ENCODE peak calls at places on chromosome 19, in ten cellular contexts. C is cerebellar cortex, N is Peyer's patch, O is Kasumi-1, U is AG04450, P is GM13976, Q is glomerular endothelial cell, Y is lower leg skin, H is posterior cingulate gyrus, G is GM19239. W is an unnamed sample.

GRCh38 chr19:37999309-38000213 is 92.6 kb downstream of the SIPA1L3 start:
- DNase-seq in C (no peak), N (no peak), O (no peak), U (peak), P (no peak), Q (peak), Y (peak), H (no peak), G (no peak), W (no peak)

GRCh38 chr19:35154535-35155406 is at the start of gene FXYD5:
- DNase-seq in C (no peak), N (no peak), O (peak), U (peak), P (peak), Q (no peak), Y (peak), H (no peak), G (peak), W (no peak)

GRCh38 chr19:7970716-7971448 is 27.4 kb upstream of the TIMM44 start:
- DNase-seq in C (peak), N (no peak), O (peak), U (no peak), P (peak), Q (no peak), Y (no peak), H (peak), G (peak), W (no peak)

GRCh38 chr19:11345122-11345752 is 831 bp downstream of the TMEM205 start:
- DNase-seq in C (no peak), N (no peak), O (no peak), U (no peak), P (no peak), Q (no peak), Y (no peak), H (no peak), G (no peak), W (no peak)

GRCh38 chr19:53818756-53819155 is 5.4 kb downstream of the NLRP12 start:
- DNase-seq in C (no peak), N (no peak), O (no peak), U (no peak), P (no peak), Q (no peak), Y (no peak), H (peak), G (no peak), W (no peak)

GRCh38 chr19:246551-246950 is 44.7 kb downstream of the PLPP2 start:
- DNase-seq in C (no peak), N (no peak), O (no peak), U (no peak), P (no peak), Q (no peak), Y (no peak), H (peak), G (no peak), W (no peak)

GRCh38 chr19:15318241-15318691 is 14.1 kb downstream of the BRD4 start:
- DNase-seq in C (no peak), N (no peak), O (no peak), U (no peak), P (no peak), Q (no peak), Y (no peak), H (no peak), G (no peak), W (no peak)

GRCh38 chr19:6239401-6239844 is 40.4 kb downstream of the MLLT1 start:
- DNase-seq in C (no peak), N (no peak), O (no peak), U (no peak), P (no peak), Q (no peak), Y (no peak), H (no peak), G (no peak), W (no peak)

GRCh38 chr19:19599190-19599535 is 19.3 kb downstream of the PBX4 start:
- DNase-seq in C (no peak), N (no peak), O (no peak), U (no peak), P (no peak), Q (no peak), Y (no peak), H (no peak), G (no peak), W (no peak)

GRCh38 chr19:33426621-33427475 is 53.3 kb downstream of the CEBPG start:
- DNase-seq in C (peak), N (no peak), O (no peak), U (no peak), P (no peak), Q (no peak), Y (no peak), H (no peak), G (no peak), W (no peak)

GRCh38 chr19:37074111-37074510 is 4.1 kb upstream of the ZNF420 start:
- DNase-seq in C (no peak), N (no peak), O (no peak), U (no peak), P (no peak), Q (no peak), Y (no peak), H (no peak), G (no peak), W (no peak)

GRCh38 chr19:42081584-42082258 is 5.8 kb downstream of the ZNF574 start:
- DNase-seq in C (peak), N (no peak), O (peak), U (no peak), P (peak), Q (no peak), Y (no peak), H (no peak), G (peak), W (no peak)

GRCh38 chr19:53991224-53992113 is at the start of gene CACNG6:
- DNase-seq in C (no peak), N (no peak), O (no peak), U (no peak), P (peak), Q (no peak), Y (no peak), H (no peak), G (no peak), W (no peak)

GRCh38 chr19:43749152-43749551 is 5.6 kb downstream of the SMG9 start:
- DNase-seq in C (no peak), N (no peak), O (no peak), U (no peak), P (no peak), Q (no peak), Y (no peak), H (no peak), G (no peak), W (no peak)

GRCh38 chr19:38172001-38172400 is 52.0 kb downstream of the DPF1 start:
- DNase-seq in C (no peak), N (no peak), O (no peak), U (no peak), P (no peak), Q (no peak), Y (no peak), H (peak), G (no peak), W (no peak)

GRCh38 chr19:18290250-18291018 is 9.0 kb upstream of the JUND start:
- DNase-seq in C (no peak), N (no peak), O (peak), U (no peak), P (peak), Q (no peak), Y (no peak), H (no peak), G (no peak), W (no peak)

GRCh38 chr19:1657632-1658445 is 5.4 kb upstream of the TCF3 start:
- DNase-seq in C (no peak), N (no peak), O (no peak), U (no peak), P (no peak), Q (no peak), Y (no peak), H (no peak), G (no peak), W (no peak)

GRCh38 chr19:10450191-10450852 is 30.0 kb downstream of the PDE4A start:
- DNase-seq in C (no peak), N (no peak), O (no peak), U (no peak), P (no peak), Q (no peak), Y (no peak), H (no peak), G (no peak), W (no peak)

GRCh38 chr19:45901432-45901903 is 945 bp downstream of the MYPOP start:
- DNase-seq in C (no peak), N (no peak), O (peak), U (no peak), P (peak), Q (no peak), Y (no peak), H (no peak), G (no peak), W (no peak)

GRCh38 chr19:2816641-2817040 is 3.0 kb upstream of the ZNF554 start:
- DNase-seq in C (no peak), N (no peak), O (no peak), U (no peak), P (no peak), Q (no peak), Y (no peak), H (no peak), G (no peak), W (no peak)

GRCh38 chr19:41641879-41642485 is 15.1 kb upstream of the CEACAM4 start:
- DNase-seq in C (peak), N (no peak), O (peak), U (peak), P (peak), Q (peak), Y (peak), H (peak), G (peak), W (no peak)

GRCh38 chr19:33780251-33780650 is 16.4 kb upstream of the KCTD15 start:
- DNase-seq in C (no peak), N (no peak), O (no peak), U (no peak), P (no peak), Q (no peak), Y (no peak), H (no peak), G (no peak), W (no peak)

GRCh38 chr19:12872941-12873890 is 8.0 kb downstream of the DNASE2 start:
- DNase-seq in C (no peak), N (no peak), O (no peak), U (no peak), P (peak), Q (peak), Y (no peak), H (no peak), G (no peak), W (peak)

GRCh38 chr19:29622191-29623070 is 16.3 kb downstream of the POP4 start:
- DNase-seq in C (no peak), N (no peak), O (peak), U (no peak), P (no peak), Q (no peak), Y (no peak), H (no peak), G (peak), W (no peak)

GRCh38 chr19:34667349-34668076 is 9.4 kb downstream of the SCGB2B2 start:
- DNase-seq in C (no peak), N (no peak), O (no peak), U (no peak), P (no peak), Q (no peak), Y (no peak), H (no peak), G (no peak), W (no peak)

GRCh38 chr19:49125025-49125731 is 5.8 kb downstream of the PPFIA3 start:
- DNase-seq in C (peak), N (peak), O (no peak), U (no peak), P (no peak), Q (no peak), Y (no peak), H (no peak), G (no peak), W (no peak)

GRCh38 chr19:33408538-33408937 is 35.0 kb downstream of the CEBPG start:
- DNase-seq in C (no peak), N (no peak), O (no peak), U (no peak), P (no peak), Q (no peak), Y (no peak), H (no peak), G (no peak), W (no peak)

GRCh38 chr19:30111051-30111450 is 169.0 kb downstream of the URI1 start:
- DNase-seq in C (no peak), N (no peak), O (no peak), U (no peak), P (no peak), Q (no peak), Y (no peak), H (no peak), G (no peak), W (no peak)

GRCh38 chr19:4867534-4868285 is at the start of gene PLIN3:
- DNase-seq in C (peak), N (peak), O (peak), U (peak), P (peak), Q (no peak), Y (peak), H (peak), G (peak), W (peak)

GRCh38 chr19:47356900-47357299 is 7.8 kb downstream of the DHX34 start:
- DNase-seq in C (peak), N (no peak), O (no peak), U (no peak), P (no peak), Q (no peak), Y (no peak), H (no peak), G (no peak), W (no peak)

GRCh38 chr19:44430956-44431355 is 17.3 kb downstream of the ZNF229 start:
- DNase-seq in C (no peak), N (no peak), O (no peak), U (no peak), P (no peak), Q (no peak), Y (no peak), H (no peak), G (no peak), W (no peak)

GRCh38 chr19:4035582-4035981 is 28.0 kb downstream of the PIAS4 start:
- DNase-seq in C (no peak), N (no peak), O (no peak), U (no peak), P (no peak), Q (no peak), Y (no peak), H (no peak), G (no peak), W (no peak)

GRCh38 chr19:51570962-51571575 is at the start of gene ZNF175:
- DNase-seq in C (peak), N (peak), O (peak), U (peak), P (peak), Q (peak), Y (peak), H (peak), G (peak), W (peak)

GRCh38 chr19:39052243-39052746 is 19.9 kb upstream of the FBXO27 start:
- DNase-seq in C (peak), N (peak), O (peak), U (peak), P (peak), Q (no peak), Y (peak), H (peak), G (peak), W (no peak)